ENCODE peak calls at places on chromosomes 16 and 17, in eight cellular contexts. D is AG04450; S is RPMI7951; V is Calu3; B is GM03348; I is HEK293T; N is stimulated activated CD4-positive, alpha-beta T cell treated with anti-CD3 and anti-CD28 coated beads, TNF-alpha, amount 100 ng/mL, for 1 hour; Z is NCI-H1092 treated with DMSO at 0.1 percent for 48 hours. J is an unnamed sample.

GRCh38 chr16:17404903-17405691 is 65.7 kb downstream of the XYLT1 start:
- DNase-seq in D (no peak), S (peak), V (no peak), B (peak), I (no peak), N (no peak), Z (peak), J (no peak)

GRCh38 chr17:49989518-49989880 is 5.5 kb downstream of the DLX3 start:
- DNase-seq in D (no peak), S (no peak), V (no peak), B (no peak), I (no peak), N (no peak), Z (no peak), J (no peak)

GRCh38 chr16:89072216-89073130 is 21.2 kb upstream of the ACSF3 start:
- DNase-seq in D (no peak), S (peak), V (no peak), B (peak), I (no peak), N (no peak), Z (peak), J (no peak)

GRCh38 chr17:9928601-9929341 is 23.7 kb upstream of the RCVRN start:
- DNase-seq in D (peak), S (no peak), V (peak), B (peak), I (peak), N (no peak), Z (no peak), J (no peak)

GRCh38 chr16:49603956-49604355 is 230.4 kb downstream of the C16orf78 start:
- DNase-seq in D (no peak), S (no peak), V (no peak), B (no peak), I (no peak), N (no peak), Z (no peak), J (no peak)

GRCh38 chr17:18093616-18094408 is 6.1 kb downstream of the DRG2 start:
- DNase-seq in D (peak), S (peak), V (no peak), B (peak), I (peak), N (no peak), Z (no peak), J (no peak)

GRCh38 chr16:67428146-67428731 is 2.7 kb upstream of the HSD11B2 start:
- DNase-seq in D (no peak), S (peak), V (peak), B (peak), I (peak), N (no peak), Z (peak), J (peak)

GRCh38 chr17:16243811-16244567 is 27.0 kb downstream of the PIGL start:
- DNase-seq in D (no peak), S (no peak), V (no peak), B (no peak), I (no peak), N (no peak), Z (no peak), J (no peak)

GRCh38 chr16:71348262-71349085 is 10.0 kb upstream of the CALB2 start:
- DNase-seq in D (no peak), S (no peak), V (no peak), B (no peak), I (no peak), N (no peak), Z (no peak), J (no peak)

GRCh38 chr17:3983945-3984484 is 19.8 kb upstream of the ATP2A3 start:
- DNase-seq in D (no peak), S (peak), V (no peak), B (no peak), I (no peak), N (no peak), Z (no peak), J (no peak)

GRCh38 chr16:54286330-54287017 is at the start of gene IRX3:
- DNase-seq in D (no peak), S (peak), V (peak), B (peak), I (peak), N (no peak), Z (peak), J (no peak)

GRCh38 chr17:6461246-6461645 is 17.0 kb downstream of the PIMREG start:
- DNase-seq in D (no peak), S (no peak), V (no peak), B (no peak), I (no peak), N (no peak), Z (no peak), J (no peak)

GRCh38 chr16:22206013-22206846 is at the start of gene EEF2K:
- DNase-seq in D (peak), S (peak), V (peak), B (peak), I (peak), N (peak), Z (peak), J (peak)

GRCh38 chr16:8374586-8374985 is 215.7 kb downstream of the TMEM114 start:
- DNase-seq in D (no peak), S (peak), V (no peak), B (no peak), I (no peak), N (no peak), Z (no peak), J (no peak)

GRCh38 chr16:87212026-87212425 is 105.2 kb downstream of the C16orf95 start:
- DNase-seq in D (no peak), S (peak), V (no peak), B (peak), I (no peak), N (no peak), Z (no peak), J (no peak)

GRCh38 chr16:19559242-19559910 is 3.9 kb downstream of the VPS35L start:
- DNase-seq in D (peak), S (peak), V (peak), B (peak), I (peak), N (no peak), Z (peak), J (no peak)

GRCh38 chr16:82832861-82833260 is 206.1 kb downstream of the CDH13 start:
- DNase-seq in D (peak), S (peak), V (no peak), B (peak), I (no peak), N (no peak), Z (no peak), J (no peak)

GRCh38 chr17:75922963-75923874 is 17.6 kb downstream of the FBF1 start:
- DNase-seq in D (no peak), S (no peak), V (no peak), B (no peak), I (no peak), N (no peak), Z (no peak), J (no peak)

GRCh38 chr17:78923660-78924453 is 1.3 kb downstream of the TIMP2 start:
- DNase-seq in D (no peak), S (peak), V (peak), B (peak), I (no peak), N (peak), Z (no peak), J (peak)

GRCh38 chr17:65023791-65024190 is 32.7 kb downstream of the GNA13 start:
- DNase-seq in D (no peak), S (peak), V (no peak), B (no peak), I (no peak), N (no peak), Z (no peak), J (no peak)

GRCh38 chr17:3890082-3890892 is 2.6 kb downstream of the CAMKK1 start:
- DNase-seq in D (peak), S (peak), V (peak), B (peak), I (no peak), N (no peak), Z (peak), J (no peak)

GRCh38 chr17:82257473-82257872 is 16.0 kb downstream of the CSNK1D start:
- DNase-seq in D (no peak), S (no peak), V (no peak), B (peak), I (peak), N (peak), Z (no peak), J (peak)

GRCh38 chr17:76273435-76273921 is 8.3 kb downstream of the UBALD2 start:
- DNase-seq in D (no peak), S (no peak), V (no peak), B (no peak), I (no peak), N (no peak), Z (no peak), J (no peak)

GRCh38 chr17:80817861-80818260 is 173.8 kb upstream of the CHMP6 start:
- DNase-seq in D (no peak), S (peak), V (no peak), B (peak), I (no peak), N (no peak), Z (no peak), J (no peak)

GRCh38 chr16:79171504-79172240 is 428.9 kb downstream of the MAF start:
- DNase-seq in D (no peak), S (peak), V (no peak), B (no peak), I (peak), N (no peak), Z (peak), J (no peak)